ENCODE peak calls at places on chromosomes 11 and 22, in four cellular contexts. O is tibial artery, M is A549, C is body of pancreas. Q is an unnamed sample.

GRCh38 chr22:20576445-20576816 is 69.0 kb downstream of the MED15 start:
- DNase-seq in O (no peak), C (no peak), M (no peak), Q (no peak)

GRCh38 chr11:35947437-35947836 is 3.6 kb downstream of the LDLRAD3 start:
- DNase-seq in M (no peak), O (no peak), C (no peak), Q (no peak)

GRCh38 chr11:89175796-89176195 is 1.9 kb upstream of the TYR start:
- DNase-seq in O (no peak), M (no peak), C (no peak), Q (no peak)

GRCh38 chr11:119758291-119758690 is 29.3 kb upstream of the NECTIN1 start:
- DNase-seq in M (no peak), C (no peak), O (no peak), Q (no peak)

GRCh38 chr11:22920939-22921565 is 60.8 kb upstream of the CCDC179 start:
- DNase-seq in C (peak; percentile 60), O (no peak), M (peak; percentile 7), Q (no peak)

GRCh38 chr11:133383689-133384088 is 148.6 kb downstream of the OPCML start:
- DNase-seq in M (no peak), C (no peak), O (no peak), Q (no peak)

GRCh38 chr11:131894615-131895544 is 524.5 kb downstream of the NTM start:
- DNase-seq in C (no peak), O (no peak), M (no peak), Q (no peak)

GRCh38 chr11:72646472-72646871 is 27.8 kb downstream of the PDE2A start:
- DNase-seq in O (no peak), C (no peak), M (no peak), Q (no peak)

DNA sequence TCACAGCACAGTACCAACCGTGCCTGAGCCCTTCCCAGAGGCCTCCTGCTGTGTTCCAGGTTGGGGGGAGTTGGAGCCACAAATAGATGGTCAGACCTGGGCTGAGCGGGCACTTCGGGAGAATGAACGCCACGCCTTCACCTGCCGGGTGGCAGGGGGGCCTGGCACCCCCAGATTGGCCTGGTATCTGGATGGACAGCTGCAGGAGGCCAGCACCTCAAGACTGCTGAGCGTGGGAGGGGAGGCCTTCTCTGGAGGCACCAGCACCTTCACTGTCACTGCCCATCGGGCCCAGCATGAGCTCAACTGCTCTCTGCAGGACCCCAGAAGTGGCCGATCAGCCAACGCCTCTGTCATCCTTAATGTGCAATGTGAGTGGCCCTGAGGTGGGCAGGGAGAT is 1.1 kb downstream of the TMEM25 start:
- DNase-seq in C (no peak), M (no peak), O (no peak), Q (no peak)
- H3K27ac ChIP-seq in C (peak overlapping the region; percentile 1), M (no peak overlapping the region), O (peak overlapping the region; percentile 70), Q (peak overlapping the region; percentile 65)

DNA sequence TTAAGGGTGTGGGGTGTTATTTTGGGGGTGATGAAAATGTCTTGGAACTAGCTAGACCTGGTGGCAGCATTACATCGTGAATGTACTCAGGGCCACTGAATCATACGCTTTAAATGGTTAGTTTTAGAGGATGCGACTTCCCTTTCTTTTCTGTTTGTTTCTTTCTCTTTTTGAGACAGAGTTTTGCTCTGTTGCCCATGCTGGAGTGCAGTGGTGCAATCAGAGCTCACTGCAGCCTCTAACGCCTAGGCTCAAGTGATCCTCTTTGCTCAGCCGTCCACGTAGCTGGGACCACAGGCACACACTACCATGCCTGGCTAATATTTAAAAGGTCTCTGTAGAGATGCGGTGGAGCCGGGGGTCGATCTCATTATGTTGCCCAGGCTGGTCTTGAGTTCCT is 5.5 kb upstream of the MIAT start:
- DNase-seq in C (no peak), M (no peak), O (no peak), Q (no peak)
- H3K4me3 ChIP-seq in C (no peak overlapping the region), M (no peak overlapping the region), O (no peak overlapping the region), Q (no peak overlapping the region)

GRCh38 chr11:10748241-10748640 is 2.8 kb upstream of the CTR9 start:
- DNase-seq in M (no peak), O (no peak), C (no peak), Q (no peak)
- TF ChIP-seq CTCF in M (no peak), O (no peak), C (no peak), Q (no peak)

GRCh38 chr11:11569936-11570491 is 51.8 kb downstream of the GALNT18 start:
- DNase-seq in O (peak; percentile 95), M (no peak), C (peak; percentile 32), Q (no peak)
- H3K27ac ChIP-seq in O (peak overlapping the region; percentile 74), M (no peak overlapping the region), C (no peak overlapping the region), Q (peak overlapping the region; percentile 84)

GRCh38 chr22:37778370-37779009 is 29.2 kb upstream of the GCAT start:
- DNase-seq in C (no peak), O (no peak), M (no peak), Q (no peak)
- H3K4me3 ChIP-seq in C (no peak overlapping the region), O (no peak overlapping the region), M (no peak overlapping the region), Q (no peak overlapping the region)

DNA sequence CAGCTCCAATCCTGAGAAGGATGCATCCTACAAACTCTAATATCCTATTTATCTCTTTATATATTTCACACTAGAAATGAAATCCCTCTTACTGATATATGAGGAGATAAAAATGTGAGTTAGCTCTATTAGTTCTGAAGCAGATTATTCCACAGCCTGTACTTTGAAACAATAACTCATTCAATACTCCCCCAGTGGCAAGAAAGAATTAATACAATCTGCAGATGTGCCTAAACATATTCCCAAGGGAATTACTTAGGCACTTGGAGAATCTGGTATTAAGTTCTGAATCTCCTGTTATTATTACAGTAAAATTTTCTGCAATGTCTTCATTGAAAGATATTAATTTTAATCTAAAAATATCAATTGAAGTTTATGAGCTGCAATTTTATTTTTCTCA is 59.4 kb downstream of the DDI1 start:
- DNase-seq in O (no peak), C (no peak), M (no peak), Q (no peak)
- TF ChIP-seq CTCF in O (no peak), C (no peak), M (no peak), Q (no peak)

DNA sequence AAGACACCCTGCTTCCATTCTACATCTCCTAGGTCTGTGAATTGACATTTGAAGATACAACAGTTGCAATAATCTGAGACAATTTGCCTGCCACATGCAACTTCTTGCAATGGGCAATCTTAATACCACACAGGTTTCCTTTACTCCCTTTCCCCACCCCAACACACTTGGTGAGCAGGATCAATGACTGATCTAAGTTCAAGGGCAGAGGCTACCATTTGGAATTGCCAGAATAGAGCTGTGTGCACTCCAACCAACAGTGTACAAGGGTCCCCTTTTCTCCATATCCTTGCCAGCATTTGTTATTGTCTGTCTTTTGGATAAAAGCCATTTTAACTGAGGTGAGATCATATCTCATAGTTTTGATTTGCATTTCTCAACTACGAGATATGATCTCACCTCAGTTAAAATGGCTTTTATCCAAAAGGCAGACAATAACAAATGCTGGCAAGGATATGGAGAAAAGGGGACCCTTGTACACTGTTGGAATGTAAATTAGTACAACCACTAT is 2.9 kb upstream of the NNMT start:
- DNase-seq in O (no peak), C (no peak), M (no peak), Q (no peak)
- H3K27ac ChIP-seq in O (peak overlapping the region; percentile 92), C (no peak overlapping the region), M (peak overlapping the region; percentile 100), Q (peak overlapping the region; percentile 94)

Q was measured in thoracic aorta.